ENCODE peak calls at places on chromosomes 13 and 19, in ten cellular contexts. R is DND-41, V is dorsolateral prefrontal cortex, Y is ovary, U is thoracic aorta, D is tibial artery, P is heart right ventricle, A is left lung, L is IMR-90, M is PC-9. H is an unnamed sample. For H3K27me3, the result is how much of the 10 kb centered on the place peaks cover.

GRCh38 chr19:38385057-38385803 is 2.6 kb downstream of the GGN start:
- DNase-seq in R (no peak), V (no peak), Y (no peak), U (no peak), D (no peak), P (no peak), A (no peak), L (no peak), M (no peak), H (no peak)

GRCh38 chr19:5705552-5705951 is 14.4 kb downstream of the LONP1 start:
- DNase-seq in R (no peak), V (no peak), Y (no peak), U (no peak), D (no peak), P (no peak), A (no peak), L (no peak), M (no peak), H (no peak)

GRCh38 chr13:27374126-27374613 is 50.2 kb upstream of the GTF3A start:
- DNase-seq in R (no peak), V (no peak), Y (no peak), U (no peak), D (no peak), P (no peak), A (no peak), L (no peak), M (no peak), H (no peak)

GRCh38 chr19:3606174-3606689 is 443 bp downstream of the TBXA2R start:
- DNase-seq in R (no peak), V (no peak), Y (no peak), U (no peak), D (no peak), P (no peak), A (no peak), L (no peak), M (peak), H (no peak)

GRCh38 chr19:46546194-46546896 is 50.7 kb upstream of the PNMA8B start:
- DNase-seq in R (peak), V (peak), Y (no peak), U (no peak), D (no peak), P (peak), A (peak), L (peak), M (peak), H (no peak)

GRCh38 chr13:22765566-22765965 is 415.2 kb upstream of the SGCG start:
- DNase-seq in R (no peak), V (no peak), Y (no peak), U (no peak), D (no peak), P (no peak), A (no peak), L (no peak), M (no peak), H (no peak)

GRCh38 chr19:4138445-4138844 is 14.5 kb upstream of the MAP2K2 start:
- DNase-seq in R (no peak), V (no peak), Y (no peak), U (no peak), D (no peak), P (no peak), A (no peak), L (no peak), M (no peak), H (no peak)

GRCh38 chr13:38688674-38689073 is 1.8 kb downstream of the FREM2 start:
- DNase-seq in R (no peak), V (no peak), Y (no peak), U (no peak), D (no peak), P (no peak), A (no peak), L (no peak), M (no peak), H (no peak)

GRCh38 chr19:5113101-5113557 is 144.2 kb downstream of the KDM4B start:
- DNase-seq in R (no peak), V (no peak), Y (no peak), U (no peak), D (no peak), P (no peak), A (no peak), L (peak), M (no peak), H (peak)

GRCh38 chr13:114230117-114230516 is 4.6 kb upstream of the CDC16 start:
- DNase-seq in R (no peak), V (no peak), Y (no peak), U (no peak), D (no peak), P (no peak), A (no peak), L (peak), M (no peak), H (no peak)

GRCh38 chr13:59480857-59481256 is 682.9 kb downstream of the DIAPH3 start:
- DNase-seq in R (no peak), V (no peak), Y (no peak), U (no peak), D (no peak), P (no peak), A (no peak), L (no peak), M (no peak), H (no peak)

GRCh38 chr13:106529415-106530208 is 5.8 kb downstream of the EFNB2 start:
- DNase-seq in R (no peak), V (no peak), Y (no peak), U (no peak), D (no peak), P (no peak), A (no peak), L (no peak), M (no peak), H (no peak)

GRCh38 chr19:10293637-10294367 is 4.0 kb downstream of the ICAM5 start:
- DNase-seq in R (no peak), V (no peak), Y (no peak), U (no peak), D (no peak), P (no peak), A (no peak), L (no peak), M (no peak), H (no peak)

GRCh38 chr19:12796146-12797071 is 5.1 kb downstream of the JUNB start:
- DNase-seq in R (peak), V (peak), Y (peak), U (no peak), D (no peak), P (peak), A (peak), L (peak), M (peak), H (no peak)

GRCh38 chr13:109274188-109274821 is 512.1 kb downstream of the IRS2 start:
- DNase-seq in R (no peak), V (no peak), Y (no peak), U (no peak), D (no peak), P (no peak), A (no peak), L (peak), M (peak), H (no peak)

GRCh38 chr19:44848805-44849457 is 2.8 kb downstream of the NECTIN2 start:
- DNase-seq in R (no peak), V (no peak), Y (peak), U (no peak), D (no peak), P (peak), A (no peak), L (no peak), M (no peak), H (no peak)

GRCh38 chr13:60043262-60043661 is 120.5 kb downstream of the DIAPH3 start:
- DNase-seq in R (no peak), V (no peak), Y (no peak), U (no peak), D (no peak), P (no peak), A (no peak), L (peak), M (no peak), H (peak)

GRCh38 chr19:58009666-58010301 is 7.2 kb upstream of the ZNF606 start:
- DNase-seq in R (peak), V (peak), Y (peak), U (peak), D (peak), P (peak), A (peak), L (peak), M (no peak), H (no peak)

GRCh38 chr13:71638728-71639127 is 228.3 kb downstream of the DACH1 start:
- DNase-seq in R (no peak), V (no peak), Y (no peak), U (no peak), D (no peak), P (no peak), A (no peak), L (no peak), M (no peak), H (no peak)
- H3K27me3 ChIP-seq in R (under half), V (under half), Y (under half), U (under half), D (under half), P (under half), A (under half), L (under half), M (under half), H (under half)

DNA sequence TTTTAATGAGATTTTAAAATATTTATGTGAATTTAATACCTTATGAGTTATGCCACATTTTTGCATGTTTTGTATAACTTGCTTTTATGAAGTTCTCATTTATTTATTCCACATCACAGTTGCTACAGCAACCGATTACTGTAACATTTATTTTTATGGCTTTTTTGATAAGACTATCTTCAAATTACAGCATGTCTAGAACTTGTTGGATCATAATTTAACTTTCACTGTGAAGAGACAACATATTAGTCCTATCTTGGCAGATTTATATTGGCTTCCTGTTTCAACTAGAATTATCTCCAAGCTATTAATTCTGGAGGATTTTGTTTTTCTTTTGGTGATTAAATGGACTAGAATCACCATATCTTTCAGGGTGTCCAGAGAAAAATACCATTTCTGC is 793.7 kb upstream of the SLITRK5 start:
- DNase-seq in R (no peak), V (no peak), Y (no peak), U (no peak), D (no peak), P (no peak), A (no peak), L (no peak), M (no peak), H (no peak)
- H3K4me3 ChIP-seq in R (no peak), V (no peak), Y (no peak), U (no peak), D (no peak), P (no peak), A (no peak), L (no peak), M (no peak), H (no peak)

DNA sequence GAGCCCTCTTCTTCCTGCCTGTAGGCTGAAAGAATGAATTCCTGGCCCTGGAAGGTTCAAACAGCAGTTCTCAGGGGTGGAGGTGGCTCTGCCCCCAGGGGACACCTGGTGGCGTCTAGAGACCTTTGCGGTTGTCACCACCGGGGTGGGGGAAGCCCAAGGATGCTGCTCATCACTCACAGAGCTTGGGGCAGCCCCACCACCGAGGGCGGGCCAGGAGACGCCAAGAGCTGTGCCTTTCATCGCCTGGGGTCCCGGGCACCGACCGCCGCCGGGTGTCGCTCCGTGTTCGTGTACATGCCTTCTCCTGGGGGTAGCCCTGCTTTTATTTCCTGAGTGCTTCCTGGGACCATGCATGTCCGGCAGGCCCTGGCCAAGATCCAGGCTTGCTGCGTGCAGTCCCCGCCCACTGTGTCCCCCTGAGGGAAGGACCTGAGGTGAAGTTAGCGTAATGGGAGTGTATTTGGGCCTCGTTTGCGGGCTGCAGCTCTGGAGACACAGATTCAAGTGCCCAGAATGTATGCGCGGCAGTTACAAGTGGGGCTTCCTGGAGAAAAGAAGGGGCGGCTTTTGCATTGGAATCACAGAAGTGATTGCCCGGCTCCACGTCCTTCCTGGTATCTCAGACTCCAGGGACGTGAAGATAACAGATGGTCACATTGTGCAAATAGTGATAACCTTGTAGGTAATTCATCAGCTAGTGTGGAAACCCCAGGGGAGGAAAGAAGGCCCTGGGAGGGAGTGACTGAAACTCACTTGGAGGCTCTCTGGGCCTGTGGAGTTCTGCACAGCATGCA is 7.8 kb downstream of the DOT1L start:
- DNase-seq in R (peak), V (no peak), Y (peak), U (no peak), D (no peak), P (peak), A (no peak), L (peak), M (no peak), H (no peak)
- TF ChIP-seq CTCF in R (peak), V (no peak), Y (no peak), U (no peak), D (no peak), P (no peak), A (no peak), L (peak), M (no peak), H (no peak)

GRCh38 chr13:112183544-112184145 is 116.7 kb downstream of the SOX1 start:
- DNase-seq in R (no peak), V (no peak), Y (no peak), U (no peak), D (no peak), P (no peak), A (no peak), L (no peak), M (no peak), H (no peak)
- H3K27me3 ChIP-seq in R (under half), V (under half), Y (under half), U (under half), D (under half), P (under half), A (under half), L (under half), M (half or more), H (under half)

GRCh38 chr19:1050989-1051788 is 11.3 kb downstream of the ABCA7 start:
- DNase-seq in R (no peak), V (no peak), Y (no peak), U (no peak), D (no peak), P (no peak), A (no peak), L (no peak), M (no peak), H (no peak)
- H3K4me3 ChIP-seq in R (no peak), V (no peak), Y (no peak), U (no peak), D (no peak), P (no peak), A (no peak), L (no peak), M (no peak), H (no peak)

GRCh38 chr13:105193026-105193425 is 1342.4 kb downstream of the EFNB2 start:
- DNase-seq in R (no peak), V (peak), Y (no peak), U (no peak), D (no peak), P (no peak), A (no peak), L (no peak), M (no peak), H (no peak)
- TF ChIP-seq CTCF in R (no peak), V (no peak), Y (no peak), U (no peak), D (no peak), P (no peak), A (no peak), L (no peak), M (no peak), H (no peak)

GRCh38 chr19:1746401-1747284 is 6.7 kb upstream of the ONECUT3 start:
- DNase-seq in R (no peak), V (no peak), Y (no peak), U (no peak), D (no peak), P (no peak), A (no peak), L (peak), M (peak), H (no peak)
- H3K27me3 ChIP-seq in R (under half), V (half or more), Y (under half), U (under half), D (under half), P (under half), A (half or more), L (half or more), M (under half), H (under half)

GRCh38 chr19:20276011-20276738 is 109.2 kb downstream of the ZNF486 start:
- DNase-seq in R (no peak), V (no peak), Y (no peak), U (no peak), D (no peak), P (no peak), A (no peak), L (no peak), M (no peak), H (no peak)

GRCh38 chr19:20273376-20273775 is 106.4 kb downstream of the ZNF486 start:
- DNase-seq in R (no peak), V (no peak), Y (no peak), U (no peak), D (no peak), P (no peak), A (no peak), L (no peak), M (no peak), H (no peak)

GRCh38 chr19:20269461-20269860 is 102.4 kb downstream of the ZNF486 start:
- DNase-seq in R (no peak), V (no peak), Y (no peak), U (no peak), D (no peak), P (no peak), A (no peak), L (no peak), M (no peak), H (no peak)

GRCh38 chr19:20273951-20274578 is 107.1 kb downstream of the ZNF486 start:
- DNase-seq in R (no peak), V (no peak), Y (no peak), U (no peak), D (no peak), P (no peak), A (no peak), L (no peak), M (no peak), H (no peak)

DNA sequence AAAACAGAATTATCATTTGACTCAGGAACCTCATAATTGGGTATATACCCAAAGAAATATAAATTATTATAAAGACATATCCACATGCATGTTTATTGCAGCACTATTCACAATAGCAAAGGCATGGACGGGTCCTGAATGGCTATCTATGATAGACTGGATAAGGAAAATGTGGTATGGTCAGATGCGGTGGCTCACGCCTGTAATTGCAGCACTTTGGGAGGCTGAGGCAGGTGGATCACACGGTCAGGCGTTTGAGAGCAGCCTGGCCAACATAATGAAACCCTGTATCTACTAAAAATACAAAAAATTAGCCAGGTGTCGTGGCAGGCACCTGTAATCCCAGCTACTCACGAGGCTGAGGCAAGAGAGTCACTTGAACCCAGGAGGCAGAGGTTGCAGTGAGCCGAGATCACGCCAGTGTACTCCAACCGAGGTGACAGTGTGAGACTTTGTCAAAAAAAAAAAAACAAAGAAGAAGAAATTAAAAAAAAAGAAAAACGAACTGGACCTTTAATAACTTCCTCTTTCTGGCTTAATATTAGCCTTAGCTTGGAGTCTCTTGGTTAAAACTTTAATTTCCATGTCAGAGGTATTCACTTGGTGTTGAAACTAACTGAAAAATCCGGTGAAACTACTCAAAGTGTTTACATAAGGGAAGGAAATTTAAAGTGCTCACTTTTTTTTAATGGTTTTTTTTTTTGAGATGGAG is 104.4 kb downstream of the ZNF486 start:
- DNase-seq in R (no peak), V (no peak), Y (no peak), U (no peak), D (no peak), P (no peak), A (no peak), L (no peak), M (no peak), H (no peak)
- H3K4me3 ChIP-seq in R (no peak), V (no peak), Y (no peak), U (no peak), D (no peak), P (no peak), A (peak), L (no peak), M (no peak), H (no peak)

GRCh38 chr19:1221904-1222255 is 15.9 kb downstream of the CBARP start:
- DNase-seq in R (no peak), V (no peak), Y (no peak), U (no peak), D (no peak), P (no peak), A (no peak), L (no peak), M (no peak), H (no peak)

GRCh38 chr19:1218751-1219567 is 13.4 kb downstream of the STK11 start:
- DNase-seq in R (no peak), V (no peak), Y (no peak), U (no peak), D (no peak), P (no peak), A (no peak), L (no peak), M (no peak), H (no peak)

GRCh38 chr19:1221141-1221903 is 15.7 kb downstream of the STK11 start:
- DNase-seq in R (no peak), V (peak), Y (peak), U (no peak), D (no peak), P (peak), A (no peak), L (peak), M (no peak), H (no peak)

GRCh38 chr19:1219786-1220451 is 14.3 kb downstream of the STK11 start:
- DNase-seq in R (no peak), V (no peak), Y (no peak), U (no peak), D (no peak), P (no peak), A (no peak), L (no peak), M (no peak), H (no peak)

DNA sequence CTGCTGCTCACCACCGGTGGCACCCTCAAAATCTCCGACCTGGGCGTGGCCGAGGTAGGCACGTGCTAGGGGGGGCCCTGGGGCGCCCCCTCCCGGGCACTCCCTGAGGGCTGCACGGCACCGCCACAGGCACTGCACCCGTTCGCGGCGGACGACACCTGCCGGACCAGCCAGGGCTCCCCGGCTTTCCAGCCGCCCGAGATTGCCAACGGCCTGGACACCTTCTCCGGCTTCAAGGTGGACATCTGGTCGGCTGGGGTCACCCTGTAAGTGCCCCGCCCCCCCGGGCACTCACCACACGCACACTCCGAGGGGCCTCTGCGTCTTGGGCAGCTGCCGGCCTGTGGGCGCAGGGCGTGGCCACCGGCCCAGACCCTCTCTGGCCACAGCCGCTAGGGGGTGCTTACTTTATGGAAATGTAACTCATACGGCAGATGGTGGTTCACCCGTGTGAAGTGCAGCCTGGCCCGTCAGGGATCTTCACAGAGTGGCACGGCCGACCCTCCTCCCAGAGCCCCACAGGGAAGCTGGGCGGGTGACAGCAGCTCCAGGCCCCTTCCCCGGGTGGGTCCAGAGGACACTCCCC is 15.0 kb downstream of the STK11 start:
- DNase-seq in R (no peak), V (no peak), Y (no peak), U (no peak), D (no peak), P (no peak), A (no peak), L (no peak), M (no peak), H (no peak)
- TF ChIP-seq CTCF in R (no peak), V (no peak), Y (no peak), U (no peak), D (no peak), P (no peak), A (no peak), L (no peak), M (no peak), H (no peak)

DNA sequence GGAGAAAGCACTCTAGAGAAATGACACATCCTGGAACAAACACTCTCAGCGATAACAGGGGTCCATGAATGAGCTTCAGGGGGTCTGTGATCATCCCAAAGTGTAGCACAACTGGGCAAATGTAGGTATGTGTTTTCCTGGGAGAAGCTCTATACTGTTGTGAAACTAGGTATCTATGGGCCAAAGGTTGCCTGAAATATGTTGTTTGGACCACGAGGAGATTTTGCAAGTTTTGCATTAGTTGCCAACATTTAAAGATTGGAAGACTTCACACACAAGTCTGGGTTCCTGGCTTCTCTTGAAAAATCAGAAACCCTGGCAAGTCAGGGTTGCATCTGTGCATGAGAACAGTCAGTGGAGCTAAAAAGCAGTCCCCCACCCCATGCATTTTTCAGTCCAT is 26.7 kb upstream of the POU2F2 start:
- DNase-seq in R (no peak), V (no peak), Y (no peak), U (no peak), D (no peak), P (no peak), A (no peak), L (no peak), M (no peak), H (no peak)
- H3K27me3 ChIP-seq in R (under half), V (under half), Y (under half), U (under half), D (under half), P (under half), A (under half), L (half or more), M (under half), H (half or more)

H was measured in BJ.